ENCODE peak calls at places on chromosomes 11 and 22, in seven cellular contexts. One of them, this sample, is unnamed.

GRCh38 chr22:38766076-38766777 is 10.4 kb upstream of the SUN2 start:
- DNase-seq in adrenal gland: peak
- DNase-seq in foreskin fibroblast: peak
- DNase-seq in uterus: peak
- DNase-seq in nucleus accumbens: peak
- DNase-seq in stimulated activated CD8-positive, alpha-beta memory T cell treated with anti-CD3 and anti-CD28 coated beads, Interleukin-7, amount 100 ng/mL, for 1 hour: no peak
- DNase-seq in mucosa of gallbladder: peak
- DNase-seq in this sample: peak

GRCh38 chr11:61625525-61625924 is 44.6 kb upstream of the SYT7 start:
- DNase-seq in nucleus accumbens: no peak
- DNase-seq in adrenal gland: no peak
- DNase-seq in foreskin fibroblast: no peak
- DNase-seq in mucosa of gallbladder: no peak
- DNase-seq in uterus: no peak
- DNase-seq in stimulated activated CD8-positive, alpha-beta memory T cell treated with anti-CD3 and anti-CD28 coated beads, Interleukin-7, amount 100 ng/mL, for 1 hour: no peak
- DNase-seq in this sample: no peak

GRCh38 chr11:121696177-121696863 is 243.6 kb upstream of the SORL1-AS1 start:
- DNase-seq in adrenal gland: no peak
- DNase-seq in uterus: no peak
- DNase-seq in foreskin fibroblast: no peak
- DNase-seq in mucosa of gallbladder: no peak
- DNase-seq in stimulated activated CD8-positive, alpha-beta memory T cell treated with anti-CD3 and anti-CD28 coated beads, Interleukin-7, amount 100 ng/mL, for 1 hour: no peak
- DNase-seq in nucleus accumbens: peak
- DNase-seq in this sample: no peak

GRCh38 chr11:18471995-18472394 is 16.3 kb downstream of the LDHAL6A start:
- DNase-seq in uterus: no peak
- DNase-seq in foreskin fibroblast: no peak
- DNase-seq in stimulated activated CD8-positive, alpha-beta memory T cell treated with anti-CD3 and anti-CD28 coated beads, Interleukin-7, amount 100 ng/mL, for 1 hour: no peak
- DNase-seq in adrenal gland: no peak
- DNase-seq in nucleus accumbens: no peak
- DNase-seq in mucosa of gallbladder: no peak
- DNase-seq in this sample: no peak

GRCh38 chr22:34604312-34604711 is 461.6 kb upstream of the ISX start:
- DNase-seq in nucleus accumbens: no peak
- DNase-seq in uterus: no peak
- DNase-seq in adrenal gland: no peak
- DNase-seq in mucosa of gallbladder: no peak
- DNase-seq in foreskin fibroblast: no peak
- DNase-seq in stimulated activated CD8-positive, alpha-beta memory T cell treated with anti-CD3 and anti-CD28 coated beads, Interleukin-7, amount 100 ng/mL, for 1 hour: no peak
- DNase-seq in this sample: no peak

GRCh38 chr22:17878970-17879369 is 104.7 kb upstream of the BID start:
- DNase-seq in foreskin fibroblast: peak
- DNase-seq in nucleus accumbens: no peak
- DNase-seq in stimulated activated CD8-positive, alpha-beta memory T cell treated with anti-CD3 and anti-CD28 coated beads, Interleukin-7, amount 100 ng/mL, for 1 hour: no peak
- DNase-seq in uterus: no peak
- DNase-seq in mucosa of gallbladder: no peak
- DNase-seq in adrenal gland: no peak
- DNase-seq in this sample: no peak

GRCh38 chr11:67054851-67055523 is 1.7 kb upstream of the RHOD start:
- DNase-seq in stimulated activated CD8-positive, alpha-beta memory T cell treated with anti-CD3 and anti-CD28 coated beads, Interleukin-7, amount 100 ng/mL, for 1 hour: no peak
- DNase-seq in uterus: no peak
- DNase-seq in nucleus accumbens: no peak
- DNase-seq in adrenal gland: peak
- DNase-seq in foreskin fibroblast: peak
- DNase-seq in mucosa of gallbladder: peak
- DNase-seq in this sample: peak

GRCh38 chr11:65478411-65479183 is 20.2 kb upstream of the MALAT1 start:
- DNase-seq in nucleus accumbens: no peak
- DNase-seq in mucosa of gallbladder: no peak
- DNase-seq in stimulated activated CD8-positive, alpha-beta memory T cell treated with anti-CD3 and anti-CD28 coated beads, Interleukin-7, amount 100 ng/mL, for 1 hour: no peak
- DNase-seq in foreskin fibroblast: peak
- DNase-seq in uterus: peak
- DNase-seq in adrenal gland: peak
- DNase-seq in this sample: no peak

GRCh38 chr11:61947486-61948210 is 2.5 kb upstream of the BEST1 start:
- DNase-seq in mucosa of gallbladder: peak
- DNase-seq in nucleus accumbens: peak
- DNase-seq in foreskin fibroblast: peak
- DNase-seq in adrenal gland: peak
- DNase-seq in uterus: peak
- DNase-seq in stimulated activated CD8-positive, alpha-beta memory T cell treated with anti-CD3 and anti-CD28 coated beads, Interleukin-7, amount 100 ng/mL, for 1 hour: no peak
- DNase-seq in this sample: peak

GRCh38 chr11:94854770-94855633 is 86.8 kb downstream of the AMOTL1 start:
- DNase-seq in nucleus accumbens: no peak
- DNase-seq in uterus: no peak
- DNase-seq in mucosa of gallbladder: no peak
- DNase-seq in foreskin fibroblast: no peak
- DNase-seq in stimulated activated CD8-positive, alpha-beta memory T cell treated with anti-CD3 and anti-CD28 coated beads, Interleukin-7, amount 100 ng/mL, for 1 hour: no peak
- DNase-seq in adrenal gland: no peak
- DNase-seq in this sample: no peak

GRCh38 chr11:2109541-2110019 is 29.6 kb downstream of the IGF2 start:
- DNase-seq in nucleus accumbens: no peak
- DNase-seq in mucosa of gallbladder: no peak
- DNase-seq in adrenal gland: no peak
- DNase-seq in uterus: no peak
- DNase-seq in foreskin fibroblast: no peak
- DNase-seq in stimulated activated CD8-positive, alpha-beta memory T cell treated with anti-CD3 and anti-CD28 coated beads, Interleukin-7, amount 100 ng/mL, for 1 hour: no peak
- DNase-seq in this sample: no peak

GRCh38 chr22:44678980-44679647 is 22.9 kb upstream of the PRR5 start:
- DNase-seq in mucosa of gallbladder: no peak
- DNase-seq in nucleus accumbens: no peak
- DNase-seq in uterus: no peak
- DNase-seq in foreskin fibroblast: no peak
- DNase-seq in adrenal gland: no peak
- DNase-seq in stimulated activated CD8-positive, alpha-beta memory T cell treated with anti-CD3 and anti-CD28 coated beads, Interleukin-7, amount 100 ng/mL, for 1 hour: no peak
- DNase-seq in this sample: no peak

GRCh38 chr11:120940297-120940847 is 83.5 kb upstream of the TBCEL start:
- DNase-seq in nucleus accumbens: no peak
- DNase-seq in uterus: no peak
- DNase-seq in adrenal gland: no peak
- DNase-seq in stimulated activated CD8-positive, alpha-beta memory T cell treated with anti-CD3 and anti-CD28 coated beads, Interleukin-7, amount 100 ng/mL, for 1 hour: no peak
- DNase-seq in foreskin fibroblast: no peak
- DNase-seq in mucosa of gallbladder: no peak
- DNase-seq in this sample: no peak

GRCh38 chr22:20981787-20982562 is at the start of gene LZTR1:
- DNase-seq in adrenal gland: peak
- DNase-seq in nucleus accumbens: peak
- DNase-seq in stimulated activated CD8-positive, alpha-beta memory T cell treated with anti-CD3 and anti-CD28 coated beads, Interleukin-7, amount 100 ng/mL, for 1 hour: no peak
- DNase-seq in foreskin fibroblast: peak
- DNase-seq in uterus: peak
- DNase-seq in mucosa of gallbladder: peak
- DNase-seq in this sample: peak

GRCh38 chr11:1156506-1157340 is 1.0 kb upstream of the MUC5AC start:
- DNase-seq in stimulated activated CD8-positive, alpha-beta memory T cell treated with anti-CD3 and anti-CD28 coated beads, Interleukin-7, amount 100 ng/mL, for 1 hour: no peak
- DNase-seq in adrenal gland: no peak
- DNase-seq in nucleus accumbens: no peak
- DNase-seq in uterus: no peak
- DNase-seq in mucosa of gallbladder: no peak
- DNase-seq in foreskin fibroblast: no peak
- DNase-seq in this sample: no peak

GRCh38 chr11:47280099-47280498 is 10.2 kb downstream of the MADD start:
- DNase-seq in stimulated activated CD8-positive, alpha-beta memory T cell treated with anti-CD3 and anti-CD28 coated beads, Interleukin-7, amount 100 ng/mL, for 1 hour: no peak
- DNase-seq in nucleus accumbens: no peak
- DNase-seq in mucosa of gallbladder: no peak
- DNase-seq in foreskin fibroblast: no peak
- DNase-seq in uterus: no peak
- DNase-seq in adrenal gland: no peak
- DNase-seq in this sample: no peak

GRCh38 chr22:36294801-36295200 is 41.9 kb downstream of the APOL1 start:
- DNase-seq in adrenal gland: no peak
- DNase-seq in nucleus accumbens: no peak
- DNase-seq in stimulated activated CD8-positive, alpha-beta memory T cell treated with anti-CD3 and anti-CD28 coated beads, Interleukin-7, amount 100 ng/mL, for 1 hour: no peak
- DNase-seq in mucosa of gallbladder: no peak
- DNase-seq in uterus: no peak
- DNase-seq in foreskin fibroblast: no peak
- DNase-seq in this sample: no peak

GRCh38 chr22:32801001-32801435 is 487 bp upstream of the TIMP3 start:
- DNase-seq in adrenal gland: no peak
- DNase-seq in mucosa of gallbladder: no peak
- DNase-seq in stimulated activated CD8-positive, alpha-beta memory T cell treated with anti-CD3 and anti-CD28 coated beads, Interleukin-7, amount 100 ng/mL, for 1 hour: no peak
- DNase-seq in nucleus accumbens: no peak
- DNase-seq in uterus: no peak
- DNase-seq in foreskin fibroblast: no peak
- DNase-seq in this sample: no peak

GRCh38 chr22:50171319-50171964 is 911 bp downstream of the PANX2 start:
- DNase-seq in uterus: no peak
- DNase-seq in mucosa of gallbladder: no peak
- DNase-seq in stimulated activated CD8-positive, alpha-beta memory T cell treated with anti-CD3 and anti-CD28 coated beads, Interleukin-7, amount 100 ng/mL, for 1 hour: no peak
- DNase-seq in adrenal gland: no peak
- DNase-seq in nucleus accumbens: no peak
- DNase-seq in foreskin fibroblast: no peak
- DNase-seq in this sample: no peak

GRCh38 chr22:38611559-38611958 is 41.6 kb upstream of the DMC1 start:
- DNase-seq in mucosa of gallbladder: no peak
- DNase-seq in foreskin fibroblast: no peak
- DNase-seq in adrenal gland: no peak
- DNase-seq in uterus: no peak
- DNase-seq in stimulated activated CD8-positive, alpha-beta memory T cell treated with anti-CD3 and anti-CD28 coated beads, Interleukin-7, amount 100 ng/mL, for 1 hour: no peak
- DNase-seq in nucleus accumbens: no peak
- DNase-seq in this sample: no peak

GRCh38 chr11:44270403-44271192 is 39.3 kb downstream of the ALX4 start:
- DNase-seq in foreskin fibroblast: no peak
- DNase-seq in mucosa of gallbladder: no peak
- DNase-seq in stimulated activated CD8-positive, alpha-beta memory T cell treated with anti-CD3 and anti-CD28 coated beads, Interleukin-7, amount 100 ng/mL, for 1 hour: no peak
- DNase-seq in nucleus accumbens: no peak
- DNase-seq in uterus: no peak
- DNase-seq in adrenal gland: no peak
- DNase-seq in this sample: no peak

GRCh38 chr11:67530282-67530592 is 7.0 kb upstream of the CABP2 start:
- DNase-seq in mucosa of gallbladder: no peak
- DNase-seq in nucleus accumbens: no peak
- DNase-seq in foreskin fibroblast: peak
- DNase-seq in stimulated activated CD8-positive, alpha-beta memory T cell treated with anti-CD3 and anti-CD28 coated beads, Interleukin-7, amount 100 ng/mL, for 1 hour: no peak
- DNase-seq in uterus: no peak
- DNase-seq in adrenal gland: no peak
- DNase-seq in this sample: no peak

GRCh38 chr11:62504158-62504973 is 42.2 kb downstream of the AHNAK start:
- DNase-seq in mucosa of gallbladder: no peak
- DNase-seq in uterus: no peak
- DNase-seq in adrenal gland: no peak
- DNase-seq in stimulated activated CD8-positive, alpha-beta memory T cell treated with anti-CD3 and anti-CD28 coated beads, Interleukin-7, amount 100 ng/mL, for 1 hour: no peak
- DNase-seq in foreskin fibroblast: no peak
- DNase-seq in nucleus accumbens: no peak
- DNase-seq in this sample: no peak

GRCh38 chr22:24153353-24153752 is 27.9 kb upstream of the SUSD2 start:
- DNase-seq in uterus: no peak
- DNase-seq in adrenal gland: no peak
- DNase-seq in nucleus accumbens: no peak
- DNase-seq in stimulated activated CD8-positive, alpha-beta memory T cell treated with anti-CD3 and anti-CD28 coated beads, Interleukin-7, amount 100 ng/mL, for 1 hour: no peak
- DNase-seq in mucosa of gallbladder: no peak
- DNase-seq in foreskin fibroblast: no peak
- DNase-seq in this sample: no peak

GRCh38 chr11:102120006-102120405 is 9.8 kb downstream of the YAP1 start:
- DNase-seq in foreskin fibroblast: peak
- DNase-seq in stimulated activated CD8-positive, alpha-beta memory T cell treated with anti-CD3 and anti-CD28 coated beads, Interleukin-7, amount 100 ng/mL, for 1 hour: no peak
- DNase-seq in uterus: no peak
- DNase-seq in mucosa of gallbladder: no peak
- DNase-seq in adrenal gland: no peak
- DNase-seq in nucleus accumbens: no peak
- DNase-seq in this sample: no peak

GRCh38 chr11:109865558-109866186 is 227.5 kb upstream of the ZC3H12C start:
- DNase-seq in mucosa of gallbladder: peak
- DNase-seq in stimulated activated CD8-positive, alpha-beta memory T cell treated with anti-CD3 and anti-CD28 coated beads, Interleukin-7, amount 100 ng/mL, for 1 hour: no peak
- DNase-seq in uterus: no peak
- DNase-seq in foreskin fibroblast: no peak
- DNase-seq in adrenal gland: peak
- DNase-seq in nucleus accumbens: no peak
- DNase-seq in this sample: no peak

GRCh38 chr11:8341966-8342365 is 78.3 kb upstream of the LMO1 start:
- DNase-seq in adrenal gland: no peak
- DNase-seq in nucleus accumbens: no peak
- DNase-seq in stimulated activated CD8-positive, alpha-beta memory T cell treated with anti-CD3 and anti-CD28 coated beads, Interleukin-7, amount 100 ng/mL, for 1 hour: no peak
- DNase-seq in foreskin fibroblast: no peak
- DNase-seq in mucosa of gallbladder: no peak
- DNase-seq in uterus: no peak
- DNase-seq in this sample: no peak

GRCh38 chr11:7115775-7116174 is 27.0 kb downstream of the RBMXL2 start:
- DNase-seq in stimulated activated CD8-positive, alpha-beta memory T cell treated with anti-CD3 and anti-CD28 coated beads, Interleukin-7, amount 100 ng/mL, for 1 hour: no peak
- DNase-seq in mucosa of gallbladder: no peak
- DNase-seq in nucleus accumbens: no peak
- DNase-seq in adrenal gland: no peak
- DNase-seq in foreskin fibroblast: no peak
- DNase-seq in uterus: no peak
- DNase-seq in this sample: peak

GRCh38 chr11:4697583-4697982 is at the start of gene OR51E2:
- DNase-seq in stimulated activated CD8-positive, alpha-beta memory T cell treated with anti-CD3 and anti-CD28 coated beads, Interleukin-7, amount 100 ng/mL, for 1 hour: no peak
- DNase-seq in uterus: no peak
- DNase-seq in nucleus accumbens: no peak
- DNase-seq in adrenal gland: no peak
- DNase-seq in mucosa of gallbladder: no peak
- DNase-seq in foreskin fibroblast: no peak
- DNase-seq in this sample: no peak

GRCh38 chr11:124863137-124863825 is 2.0 kb upstream of the ROBO3 start:
- DNase-seq in adrenal gland: peak
- DNase-seq in stimulated activated CD8-positive, alpha-beta memory T cell treated with anti-CD3 and anti-CD28 coated beads, Interleukin-7, amount 100 ng/mL, for 1 hour: no peak
- DNase-seq in nucleus accumbens: peak
- DNase-seq in mucosa of gallbladder: peak
- DNase-seq in uterus: no peak
- DNase-seq in foreskin fibroblast: peak
- DNase-seq in this sample: peak

GRCh38 chr11:103035656-103036434 is 56.1 kb downstream of the DCUN1D5 start:
- DNase-seq in adrenal gland: peak
- DNase-seq in nucleus accumbens: no peak
- DNase-seq in mucosa of gallbladder: peak
- DNase-seq in uterus: no peak
- DNase-seq in stimulated activated CD8-positive, alpha-beta memory T cell treated with anti-CD3 and anti-CD28 coated beads, Interleukin-7, amount 100 ng/mL, for 1 hour: no peak
- DNase-seq in foreskin fibroblast: peak
- DNase-seq in this sample: peak

GRCh38 chr22:19056951-19057401 is 65.2 kb downstream of the DGCR2 start:
- DNase-seq in mucosa of gallbladder: no peak
- DNase-seq in nucleus accumbens: no peak
- DNase-seq in adrenal gland: no peak
- DNase-seq in foreskin fibroblast: no peak
- DNase-seq in uterus: peak
- DNase-seq in stimulated activated CD8-positive, alpha-beta memory T cell treated with anti-CD3 and anti-CD28 coated beads, Interleukin-7, amount 100 ng/mL, for 1 hour: no peak
- DNase-seq in this sample: no peak

GRCh38 chr11:134542401-134543143 is 130.5 kb upstream of the B3GAT1 start:
- DNase-seq in nucleus accumbens: no peak
- DNase-seq in foreskin fibroblast: no peak
- DNase-seq in uterus: no peak
- DNase-seq in mucosa of gallbladder: no peak
- DNase-seq in stimulated activated CD8-positive, alpha-beta memory T cell treated with anti-CD3 and anti-CD28 coated beads, Interleukin-7, amount 100 ng/mL, for 1 hour: no peak
- DNase-seq in adrenal gland: no peak
- DNase-seq in this sample: no peak

GRCh38 chr11:71447791-71448256 is 369 bp downstream of the DHCR7 start:
- DNase-seq in nucleus accumbens: no peak
- DNase-seq in foreskin fibroblast: no peak
- DNase-seq in uterus: no peak
- DNase-seq in mucosa of gallbladder: peak
- DNase-seq in stimulated activated CD8-positive, alpha-beta memory T cell treated with anti-CD3 and anti-CD28 coated beads, Interleukin-7, amount 100 ng/mL, for 1 hour: no peak
- DNase-seq in adrenal gland: peak
- DNase-seq in this sample: no peak

GRCh38 chr11:94521684-94522083 is 9.4 kb downstream of the C11orf97 start:
- DNase-seq in stimulated activated CD8-positive, alpha-beta memory T cell treated with anti-CD3 and anti-CD28 coated beads, Interleukin-7, amount 100 ng/mL, for 1 hour: no peak
- DNase-seq in nucleus accumbens: no peak
- DNase-seq in foreskin fibroblast: no peak
- DNase-seq in uterus: no peak
- DNase-seq in mucosa of gallbladder: no peak
- DNase-seq in adrenal gland: no peak
- DNase-seq in this sample: no peak

GRCh38 chr11:60485987-60486386 is 6.6 kb upstream of the MS4A12 start:
- DNase-seq in uterus: no peak
- DNase-seq in stimulated activated CD8-positive, alpha-beta memory T cell treated with anti-CD3 and anti-CD28 coated beads, Interleukin-7, amount 100 ng/mL, for 1 hour: no peak
- DNase-seq in adrenal gland: no peak
- DNase-seq in foreskin fibroblast: no peak
- DNase-seq in nucleus accumbens: no peak
- DNase-seq in mucosa of gallbladder: peak
- DNase-seq in this sample: peak

GRCh38 chr22:39343259-39344045 is 6.3 kb upstream of the SYNGR1 start:
- DNase-seq in stimulated activated CD8-positive, alpha-beta memory T cell treated with anti-CD3 and anti-CD28 coated beads, Interleukin-7, amount 100 ng/mL, for 1 hour: no peak
- DNase-seq in uterus: peak
- DNase-seq in mucosa of gallbladder: peak
- DNase-seq in nucleus accumbens: no peak
- DNase-seq in foreskin fibroblast: peak
- DNase-seq in adrenal gland: peak
- DNase-seq in this sample: peak

GRCh38 chr22:36286096-36286957 is 33.4 kb downstream of the APOL1 start:
- DNase-seq in nucleus accumbens: peak
- DNase-seq in adrenal gland: peak
- DNase-seq in mucosa of gallbladder: peak
- DNase-seq in foreskin fibroblast: peak
- DNase-seq in stimulated activated CD8-positive, alpha-beta memory T cell treated with anti-CD3 and anti-CD28 coated beads, Interleukin-7, amount 100 ng/mL, for 1 hour: peak
- DNase-seq in uterus: peak
- DNase-seq in this sample: peak

This sample was measured in COLO829.